ENCODE peak calls at places on chromosomes 16 and 17, in four cellular contexts. I is HT1080, C is ascending aorta, A is thoracic aorta. R is an unnamed sample.

GRCh38 chr17:56038136-56038535 is 115.1 kb upstream of the ANKFN1 start:
- DNase-seq in I (no peak), C (no peak), A (no peak), R (no peak)

GRCh38 chr17:77706938-77707337 is 251.6 kb upstream of the TNRC6C start:
- DNase-seq in I (no peak), C (peak), A (no peak), R (peak)

GRCh38 chr17:82231562-82232321 is 2.9 kb downstream of the SLC16A3 start:
- DNase-seq in I (peak), C (peak), A (no peak), R (peak)

GRCh38 chr16:8088820-8089338 is 501.4 kb downstream of the TMEM114 start:
- DNase-seq in I (no peak), C (no peak), A (no peak), R (no peak)

GRCh38 chr16:24291932-24292331 is 35.8 kb downstream of the CACNG3 start:
- DNase-seq in I (no peak), C (no peak), A (no peak), R (no peak)

GRCh38 chr17:8997994-8998628 is 23.2 kb upstream of the NTN1 start:
- DNase-seq in I (peak), C (peak), A (no peak), R (no peak)

GRCh38 chr16:56950455-56950854 is 11.3 kb upstream of the CETP start:
- DNase-seq in I (no peak), C (no peak), A (no peak), R (no peak)

GRCh38 chr16:87725596-87726235 is 40.1 kb downstream of the KLHDC4 start:
- DNase-seq in I (peak), C (no peak), A (no peak), R (no peak)

GRCh38 chr16:65832679-65833078 is 533.8 kb upstream of the CDH5 start:
- DNase-seq in I (no peak), C (no peak), A (no peak), R (no peak)

GRCh38 chr16:2174396-2175131 is 19.0 kb downstream of the TRAF7 start:
- DNase-seq in I (no peak), C (no peak), A (no peak), R (no peak)

GRCh38 chr17:69525920-69526841 is 111.7 kb downstream of the MAP2K6 start:
- DNase-seq in I (peak), C (peak), A (no peak), R (no peak)

GRCh38 chr17:41793749-41794602 is 7.5 kb upstream of the JUP start:
- DNase-seq in I (no peak), C (no peak), A (no peak), R (no peak)

GRCh38 chr17:43372273-43372911 is 26.4 kb upstream of the ARL4D start:
- DNase-seq in I (no peak), C (no peak), A (no peak), R (no peak)

GRCh38 chr16:71933913-71934696 is 38.8 kb downstream of the IST1 start:
- DNase-seq in I (peak), C (no peak), A (no peak), R (no peak)

GRCh38 chr17:73210002-73210678 is 17.3 kb downstream of the COG1 start:
- DNase-seq in I (peak), C (no peak), A (no peak), R (no peak)

GRCh38 chr16:3744018-3744417 is 26.7 kb upstream of the TRAP1 start:
- DNase-seq in I (no peak), C (no peak), A (no peak), R (no peak)

GRCh38 chr16:12749076-12749475 is 54.6 kb downstream of the CPPED1 start:
- DNase-seq in I (no peak), C (no peak), A (no peak), R (no peak)

GRCh38 chr17:4465786-4466185 is 32.0 kb downstream of the SPNS3 start:
- DNase-seq in I (no peak), C (no peak), A (no peak), R (no peak)

GRCh38 chr17:63486317-63487013 is 9.6 kb downstream of the ACE start:
- DNase-seq in I (no peak), C (no peak), A (no peak), R (no peak)

GRCh38 chr17:58311429-58311894 is 17.1 kb downstream of the TSPOAP1 start:
- DNase-seq in I (no peak), C (peak), A (no peak), R (no peak)

GRCh38 chr17:81345211-81346089 is 49.8 kb upstream of the BAHCC1 start:
- DNase-seq in I (peak), C (peak), A (peak), R (peak)

GRCh38 chr17:10013360-10014112 is 108.5 kb upstream of the RCVRN start:
- DNase-seq in I (no peak), C (no peak), A (no peak), R (no peak)

GRCh38 chr16:69938981-69939820 is 11.9 kb upstream of the CLEC18A start:
- DNase-seq in I (no peak), C (no peak), A (no peak), R (no peak)

GRCh38 chr16:58655215-58655596 is 25.6 kb upstream of the CNOT1 start:
- DNase-seq in I (no peak), C (no peak), A (no peak), R (no peak)

GRCh38 chr17:49694847-49695697 is 12.7 kb downstream of the SLC35B1 start:
- DNase-seq in I (peak), C (no peak), A (peak), R (peak)

GRCh38 chr16:46658925-46659324 is 30.1 kb downstream of the VPS35 start:
- DNase-seq in I (no peak), C (no peak), A (no peak), R (no peak)

GRCh38 chr16:63018581-63019223 is 982.5 kb upstream of the CDH8 start:
- DNase-seq in I (no peak), C (no peak), A (no peak), R (no peak)

GRCh38 chr16:1678500-1679098 is 520 bp downstream of the JPT2 start:
- DNase-seq in I (peak), C (peak), A (no peak), R (no peak)

GRCh38 chr17:43169561-43170139 is 1.4 kb upstream of the NBR1 start:
- DNase-seq in I (no peak), C (peak), A (no peak), R (no peak)

GRCh38 chr17:42363231-42363630 is 25.0 kb downstream of the STAT3 start:
- DNase-seq in I (no peak), C (no peak), A (no peak), R (no peak)

GRCh38 chr17:4480929-4481898 is 17.5 kb upstream of the SPNS2 start:
- DNase-seq in I (no peak), C (no peak), A (no peak), R (no peak)

GRCh38 chr17:74272731-74273201 is 1.3 kb upstream of the DNAI2 start:
- DNase-seq in I (no peak), C (no peak), A (no peak), R (no peak)

GRCh38 chr17:44922746-44923470 is 7.6 kb upstream of the GFAP start:
- DNase-seq in I (no peak), C (no peak), A (no peak), R (no peak)

GRCh38 chr17:82751571-82752370 is at the start of gene TBCD:
- DNase-seq in I (peak), C (peak), A (peak), R (peak)

R was measured in esophagus muscularis mucosa.